ENCODE peak calls at places on chromosomes 3 and 15, in eight cellular contexts. U, B, I, D, T, V, C and L are unnamed samples.

GRCh38 chr3:119746423-119746822 is 35.5 kb upstream of the NR1I2 start:
- DNase-seq in U (no peak), B (no peak), I (no peak), D (no peak), T (no peak), V (no peak), C (no peak), L (no peak)

GRCh38 chr15:81910997-81911396 is 134.8 kb downstream of the MEX3B start:
- DNase-seq in U (no peak), B (no peak), I (no peak), D (no peak), T (no peak), V (no peak), C (no peak), L (no peak)

GRCh38 chr3:111639316-111639715 is 44.2 kb upstream of the ZBED2 start:
- DNase-seq in U (no peak), B (no peak), I (no peak), D (no peak), T (no peak), V (no peak), C (no peak), L (no peak)

GRCh38 chr3:49617390-49618013 is 56.6 kb upstream of the APEH start:
- DNase-seq in U (no peak), B (no peak), I (no peak), D (no peak), T (no peak), V (no peak), C (no peak), L (no peak)

GRCh38 chr3:112799946-112800345 is 46.7 kb downstream of the CD200R1L start:
- DNase-seq in U (no peak), B (no peak), I (no peak), D (no peak), T (no peak), V (no peak), C (no peak), L (no peak)

GRCh38 chr3:851098-851790 is 241.6 kb upstream of the CNTN6 start:
- DNase-seq in U (no peak), B (no peak), I (no peak), D (no peak), T (no peak), V (no peak), C (no peak), L (no peak)

GRCh38 chr15:76310470-76311070 is 699 bp downstream of the ETFA start:
- DNase-seq in U (no peak), B (no peak), I (no peak), D (no peak), T (no peak), V (no peak), C (no peak), L (peak)

GRCh38 chr3:58271901-58272501 is 34.0 kb upstream of the RPP14 start:
- DNase-seq in U (no peak), B (peak), I (no peak), D (peak), T (peak), V (no peak), C (peak), L (no peak)

GRCh38 chr3:5053021-5053831 is 68.9 kb upstream of the ARL8B start:
- DNase-seq in U (no peak), B (no peak), I (no peak), D (peak), T (no peak), V (no peak), C (no peak), L (no peak)

GRCh38 chr15:25208735-25209134 is 230.1 kb downstream of the UBE3A start:
- DNase-seq in U (no peak), B (no peak), I (no peak), D (no peak), T (no peak), V (no peak), C (no peak), L (no peak)

GRCh38 chr3:14177580-14178246 is 688 bp downstream of the XPC start:
- DNase-seq in U (no peak), B (peak), I (no peak), D (no peak), T (no peak), V (no peak), C (no peak), L (no peak)

GRCh38 chr3:40995271-40995670 is 204.0 kb upstream of the CTNNB1 start:
- DNase-seq in U (no peak), B (no peak), I (no peak), D (no peak), T (no peak), V (no peak), C (no peak), L (no peak)

GRCh38 chr15:78051622-78052405 is 25.7 kb downstream of the TBC1D2B start:
- DNase-seq in U (no peak), B (no peak), I (peak), D (peak), T (no peak), V (no peak), C (no peak), L (no peak)

GRCh38 chr3:52154135-52155094 is at the start of gene POC1A:
- DNase-seq in U (peak), B (peak), I (peak), D (peak), T (peak), V (peak), C (peak), L (peak)